ENCODE peak calls at places on chromosomes 13 and 19, in five cellular contexts. W, X, S, V and J are unnamed samples.

GRCh38 chr19:21566073-21566472 is 60.7 kb downstream of the ZNF429 start:
- DNase-seq in W (peak; percentile 62), X (no peak), S (no peak), V (no peak), J (no peak)

GRCh38 chr19:48746738-48747575 is at the start of gene IZUMO1:
- DNase-seq in W (peak; percentile 90), X (peak; percentile 87), S (peak; percentile 95), V (peak; percentile 50), J (peak; percentile 90)

GRCh38 chr13:113625965-113626661 is 31.9 kb downstream of the ATP4B start:
- DNase-seq in W (peak; percentile 51), X (no peak), S (peak; percentile 25), V (no peak), J (peak; percentile 35)

GRCh38 chr13:51520524-51520923 is 63.7 kb upstream of the WDFY2 start:
- DNase-seq in W (peak; percentile 90), X (no peak), S (no peak), V (no peak), J (no peak)

GRCh38 chr13:45162821-45163220 is 38.0 kb downstream of the KCTD4 start:
- DNase-seq in W (peak; percentile 93), X (no peak), S (peak; percentile 78), V (no peak), J (no peak)

GRCh38 chr13:101785858-101786257 is 333.4 kb downstream of the ITGBL1 start:
- DNase-seq in W (peak; percentile 38), X (no peak), S (no peak), V (no peak), J (no peak)

GRCh38 chr19:13122275-13122878 is 4.3 kb downstream of the NACC1 start:
- DNase-seq in W (no peak), X (no peak), S (no peak), V (no peak), J (no peak)

GRCh38 chr13:36297600-36298338 is at the start of gene CCDC169:
- DNase-seq in W (peak; percentile 83), X (peak; percentile 94), S (peak; percentile 85), V (peak; percentile 50), J (peak; percentile 75)

GRCh38 chr19:39351537-39352037 is 9.4 kb downstream of the SAMD4B start:
- DNase-seq in W (peak; percentile 74), X (no peak), S (no peak), V (peak; percentile 33), J (peak; percentile 10)

GRCh38 chr13:81779896-81780295 is 1439.0 kb upstream of the SPRY2 start:
- DNase-seq in W (no peak), X (no peak), S (no peak), V (no peak), J (no peak)

GRCh38 chr19:44807652-44808462 is 1.0 kb upstream of the BCAM start:
- DNase-seq in W (peak; percentile 23), X (no peak), S (peak; percentile 60), V (no peak), J (no peak)

GRCh38 chr13:31965361-31966066 is 66.1 kb upstream of the FRY start:
- DNase-seq in W (peak; percentile 60), X (no peak), S (peak; percentile 54), V (no peak), J (no peak)

GRCh38 chr13:76944457-76944856 is 3.9 kb upstream of the ACOD1 start:
- DNase-seq in W (peak; percentile 88), X (no peak), S (no peak), V (no peak), J (no peak)

GRCh38 chr19:45876411-45877197 is 9.3 kb downstream of the IRF2BP1 start:
- DNase-seq in W (peak; percentile 28), X (peak; percentile 89), S (peak; percentile 29), V (no peak), J (no peak)
- H3K4me3 ChIP-seq in W (no peak overlapping the region), X (no peak overlapping the region), S (no peak overlapping the region), V (no peak overlapping the region), J (no peak overlapping the region)

GRCh38 chr13:19172647-19173030 is 9.0 kb downstream of the TUBA3C start:
- DNase-seq in W (no peak), X (no peak), S (no peak), V (no peak), J (no peak)
- H3K9me3 ChIP-seq in W (no peaks in the 10 kb centered on the region), X (no peaks in the 10 kb centered on the region), S (peaks cover 14% of the 10 kb centered on the region), V (no peaks in the 10 kb centered on the region), J (peaks cover 1% of the 10 kb centered on the region)

GRCh38 chr13:109436055-109436622 is 350.2 kb downstream of the IRS2 start:
- DNase-seq in W (no peak), X (no peak), S (no peak), V (no peak), J (no peak)
- H3K27ac ChIP-seq in W (no peak overlapping the region), X (no peak overlapping the region), S (no peak overlapping the region), V (no peak overlapping the region), J (no peak overlapping the region)

DNA sequence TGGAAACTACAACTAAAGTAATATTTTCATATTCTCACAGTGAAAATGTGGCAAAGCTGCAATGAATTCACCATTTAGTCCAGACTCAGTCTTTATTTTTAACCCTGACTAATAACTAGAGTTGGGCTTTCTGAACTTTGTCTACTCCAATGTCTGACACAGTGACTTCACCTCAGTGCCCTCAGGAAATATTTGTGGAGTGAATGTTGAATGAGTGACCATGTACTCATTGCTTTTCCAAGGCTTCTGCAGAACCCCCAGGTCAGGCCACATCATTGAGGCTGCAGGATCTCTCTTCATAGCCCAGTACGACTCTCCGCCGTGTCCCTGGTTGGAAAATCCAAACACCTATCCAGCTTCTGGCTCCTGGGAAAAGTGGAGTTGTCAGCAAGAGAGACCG is 1.8 kb downstream of the ZNF175 start:
- DNase-seq in W (peak; percentile 91), X (no peak), S (peak; percentile 71), V (no peak), J (no peak)
- H3K4me3 ChIP-seq in W (peak overlapping the region; percentile 94), X (no peak overlapping the region), S (peak overlapping the region; percentile 53), V (no peak overlapping the region), J (no peak overlapping the region)

DNA sequence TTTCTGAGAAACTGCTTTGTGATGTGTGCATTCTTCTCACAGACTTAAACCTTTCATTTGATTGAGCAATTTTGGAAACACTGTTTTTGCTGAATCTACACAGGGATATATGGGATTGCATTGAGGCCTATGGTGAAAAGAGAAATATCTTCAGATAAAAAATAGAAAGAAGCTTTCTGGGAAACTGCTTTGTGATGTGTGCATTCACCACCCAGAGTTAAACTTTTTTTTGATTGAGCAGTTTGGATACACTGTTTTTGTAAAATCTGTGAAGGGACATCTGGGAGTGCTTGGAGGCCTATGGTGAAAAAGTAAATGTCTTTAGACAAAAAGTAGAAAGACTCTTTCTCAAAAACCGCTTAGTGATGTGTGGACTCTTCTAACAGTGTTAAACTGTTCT is 1683.8 kb downstream of the UQCRFS1 start:
- DNase-seq in W (no peak), X (no peak), S (no peak), V (no peak), J (no peak)
- H3K9me3 ChIP-seq in W (peaks cover 11% of the 10 kb centered on the region), X (peaks cover 44% of the 10 kb centered on the region), S (no peaks in the 10 kb centered on the region), V (peaks cover 85% of the 10 kb centered on the region), J (no peaks in the 10 kb centered on the region)